ENCODE peak calls at places on chromosomes 5 and 9, in seven cellular contexts. Q is foreskin fibroblast, M is psoas muscle, C is dorsolateral prefrontal cortex, G is ascending aorta, A is heart right ventricle, Y is IMR-90. E is an unnamed sample.

GRCh38 chr9:132973713-132974112 is 4.8 kb upstream of the GFI1B start:
- DNase-seq in C (no peak), A (no peak), M (no peak), Q (no peak), Y (peak), G (no peak), E (no peak)

GRCh38 chr9:126496781-126497667 is 116.7 kb upstream of the LMX1B start:
- DNase-seq in Q (no peak), Y (no peak), C (no peak), M (no peak), A (no peak), G (no peak), E (no peak)

GRCh38 chr5:167587768-167588167 is 703.7 kb upstream of the WWC1 start:
- DNase-seq in M (no peak), Q (no peak), C (no peak), Y (peak), G (no peak), A (no peak), E (no peak)

GRCh38 chr9:3032898-3033297 is 189.0 kb upstream of the PUM3 start:
- DNase-seq in G (no peak), Q (no peak), C (no peak), Y (no peak), M (no peak), A (no peak), E (no peak)

GRCh38 chr9:114371986-114372917 is 15.5 kb downstream of the AKNA start:
- DNase-seq in C (no peak), A (no peak), M (peak), Y (no peak), G (peak), Q (no peak), E (no peak)

GRCh38 chr5:171152382-171152781 is 156.7 kb upstream of the TLX3 start:
- DNase-seq in Y (peak), M (no peak), C (no peak), G (no peak), A (no peak), Q (peak), E (peak)

GRCh38 chr9:125650271-125650737 is 56.7 kb downstream of the MAPKAP1 start:
- DNase-seq in G (no peak), A (no peak), Q (peak), M (no peak), C (no peak), Y (peak), E (no peak)

GRCh38 chr5:117266237-117266725 is 691.7 kb upstream of the SEMA6A start:
- DNase-seq in A (no peak), Y (no peak), G (no peak), Q (no peak), C (no peak), M (no peak), E (no peak)

GRCh38 chr9:102631559-102631958 is 363.6 kb upstream of the CYLC2 start:
- DNase-seq in G (no peak), A (no peak), Y (no peak), C (no peak), Q (no peak), M (no peak), E (no peak)

GRCh38 chr9:2140600-2141223 is 125.6 kb downstream of the SMARCA2 start:
- DNase-seq in G (no peak), Y (no peak), M (no peak), Q (no peak), A (no peak), C (no peak), E (no peak)

GRCh38 chr5:145945620-145946111 is 9.3 kb downstream of the SH3RF2 start:
- DNase-seq in G (no peak), Y (no peak), Q (no peak), A (no peak), C (no peak), M (no peak), E (no peak)

GRCh38 chr5:62312674-62313073 is 6.7 kb downstream of the KIF2A start:
- DNase-seq in A (no peak), Q (no peak), Y (no peak), C (no peak), M (no peak), G (no peak), E (no peak)

GRCh38 chr9:20255052-20255451 is 367.2 kb downstream of the MLLT3 start:
- DNase-seq in G (no peak), A (no peak), M (no peak), C (no peak), Q (no peak), Y (no peak), E (no peak)

GRCh38 chr5:543755-544674 is 19.8 kb upstream of the SLC9A3 start:
- DNase-seq in G (no peak), Y (no peak), C (no peak), A (peak), M (peak), Q (no peak), E (no peak)

DNA sequence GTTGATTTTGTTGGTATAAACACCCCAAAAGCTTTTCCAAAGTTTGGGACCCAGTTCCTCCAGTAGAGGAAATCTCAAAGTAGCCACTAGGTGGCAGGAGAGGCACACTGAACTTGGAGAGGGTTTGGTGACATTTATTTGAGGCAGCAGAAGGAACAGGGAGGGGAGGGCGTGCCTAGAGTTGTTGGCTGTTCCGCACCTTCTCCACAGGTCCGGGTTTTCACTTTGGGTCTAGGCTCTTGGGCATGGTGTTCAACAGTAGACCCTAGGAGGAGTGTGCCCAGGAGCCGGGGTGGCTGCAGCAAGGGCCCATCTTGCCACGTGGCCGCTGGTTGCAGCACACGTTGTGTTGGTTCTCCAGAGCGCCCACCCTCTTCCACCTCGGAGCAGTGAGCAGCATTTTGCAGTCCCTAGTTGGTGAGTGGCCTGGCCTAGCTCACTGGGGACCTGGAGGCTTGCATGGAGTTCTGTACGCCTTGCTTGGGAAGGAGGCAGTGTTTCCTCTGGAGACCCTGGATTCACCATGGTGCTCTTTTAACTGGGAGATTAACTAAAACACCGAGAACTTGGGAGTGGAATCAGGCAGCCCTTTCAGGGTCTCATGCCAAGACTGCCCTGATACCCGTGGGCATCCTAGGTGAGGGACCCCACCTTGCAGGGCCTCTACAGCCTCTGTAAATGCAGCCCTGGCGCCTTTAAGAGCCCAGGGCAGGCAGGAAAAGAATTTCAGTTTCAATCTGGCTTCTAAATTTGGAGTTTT is 28.2 kb downstream of the PTPA start:
- DNase-seq in Y (peak), M (peak), G (no peak), C (peak), Q (peak), A (peak), E (peak)
- H3K4me3 ChIP-seq in Y (peak), M (peak), G (peak), C (peak), Q (peak), A (peak), E (peak)

GRCh38 chr9:106892632-106893031 is 29.7 kb downstream of the ZNF462 start:
- DNase-seq in Y (peak), G (no peak), Q (peak), A (peak), C (no peak), M (peak), E (peak)
- H3K4me3 ChIP-seq in Y (no peak), G (no peak), Q (no peak), A (no peak), C (no peak), M (no peak), E (no peak)

GRCh38 chr5:109743770-109744212 is 54.1 kb downstream of the MAN2A1 start:
- DNase-seq in M (no peak), G (no peak), A (no peak), Q (peak), Y (peak), C (no peak), E (peak)
- H3K4me3 ChIP-seq in M (no peak), G (no peak), A (no peak), Q (no peak), Y (no peak), C (no peak), E (no peak)

GRCh38 chr5:122412966-122413365 is 100.9 kb downstream of the SNCAIP start:
- DNase-seq in A (no peak), Y (no peak), Q (no peak), M (no peak), G (no peak), C (no peak), E (no peak)
- H3K4me3 ChIP-seq in A (no peak), Y (no peak), Q (no peak), M (no peak), G (no peak), C (no peak), E (no peak)

DNA sequence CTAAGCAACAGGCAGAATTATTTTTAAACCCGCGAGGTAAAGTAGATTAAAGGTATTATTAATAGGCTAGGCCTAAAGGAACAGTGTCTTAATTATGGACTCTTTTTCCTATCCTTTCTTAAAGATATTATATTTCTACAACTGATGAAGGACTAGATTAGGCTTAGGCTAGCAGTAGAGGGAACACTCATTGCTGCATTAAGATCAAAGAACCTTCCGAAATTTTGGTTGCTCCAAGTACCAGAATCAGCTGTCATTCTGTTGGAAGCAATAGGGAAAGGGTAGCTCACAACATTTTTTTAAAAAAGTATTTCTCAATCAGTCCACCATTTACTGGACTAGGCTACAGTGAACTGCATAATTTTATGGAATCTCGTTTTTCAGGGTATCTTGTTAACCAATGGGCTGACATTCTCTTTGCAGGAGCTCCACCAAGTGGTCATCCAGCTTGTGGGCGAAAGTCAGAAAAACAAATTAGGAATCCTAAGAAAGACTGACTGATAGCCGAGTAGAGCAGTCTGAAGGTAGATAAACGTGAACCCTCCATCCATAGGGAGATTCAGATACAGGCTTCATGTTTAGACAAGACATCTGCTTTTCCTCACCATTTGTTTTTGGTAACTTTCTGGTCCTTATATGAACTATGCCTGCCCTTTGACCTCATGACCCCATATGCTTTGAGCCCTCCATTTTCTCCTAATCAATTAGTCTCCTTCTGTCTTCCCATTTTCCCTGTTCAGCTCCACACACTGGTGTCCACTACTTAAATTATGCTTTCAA is 103.6 kb upstream of the CHD1 start:
- DNase-seq in Y (peak), C (peak), Q (peak), G (no peak), M (peak), A (no peak), E (peak)
- H3K4me3 ChIP-seq in Y (peak), C (no peak), Q (no peak), G (no peak), M (peak), A (peak), E (no peak)

DNA sequence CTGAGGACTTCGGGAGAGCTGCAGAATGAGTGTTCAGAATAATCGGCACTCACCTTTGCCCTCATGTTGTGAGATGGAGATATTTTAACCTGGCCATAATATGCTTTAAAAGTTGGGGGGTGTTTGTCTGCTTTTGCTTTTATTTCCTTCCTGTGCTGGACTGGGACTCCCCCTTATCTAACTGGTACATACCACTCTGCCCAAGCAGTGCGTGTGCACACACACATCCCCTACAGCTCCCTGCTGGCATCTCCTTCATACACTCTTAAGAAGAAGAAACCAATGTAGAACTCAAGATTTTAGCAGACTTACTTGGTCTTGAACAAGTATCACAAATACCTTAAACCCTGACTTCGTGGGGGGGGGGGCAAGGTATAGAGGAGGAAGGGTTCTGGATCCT is 146.2 kb upstream of the DMRT1 start:
- DNase-seq in G (no peak), A (no peak), Q (no peak), C (no peak), M (no peak), Y (no peak), E (no peak)
- H3K4me3 ChIP-seq in G (peak), A (peak), Q (no peak), C (peak), M (peak), Y (no peak), E (no peak)

GRCh38 chr5:153965102-153965645 is 73.5 kb downstream of the FAM114A2 start:
- DNase-seq in C (peak), G (no peak), A (peak), M (peak), Q (peak), Y (peak), E (no peak)
- H3K4me3 ChIP-seq in C (no peak), G (no peak), A (no peak), M (no peak), Q (no peak), Y (no peak), E (peak)

GRCh38 chr5:115193295-115193694 is 23.6 kb upstream of the TRIM36 start:
- DNase-seq in G (no peak), Q (no peak), A (no peak), C (no peak), M (no peak), Y (no peak), E (no peak)

GRCh38 chr5:115189866-115190265 is 20.2 kb upstream of the TRIM36 start:
- DNase-seq in Y (no peak), C (no peak), G (no peak), A (no peak), M (no peak), Q (no peak), E (no peak)

GRCh38 chr5:115192098-115192497 is 22.4 kb upstream of the TRIM36 start:
- DNase-seq in A (no peak), G (no peak), M (no peak), Q (no peak), C (no peak), Y (no peak), E (no peak)

GRCh38 chr5:115190388-115190787 is 20.7 kb upstream of the TRIM36 start:
- DNase-seq in M (no peak), G (no peak), C (no peak), Q (no peak), Y (no peak), A (no peak), E (no peak)

GRCh38 chr5:115191439-115192031 is 21.8 kb upstream of the TRIM36 start:
- DNase-seq in M (no peak), C (no peak), Y (no peak), G (no peak), Q (no peak), A (no peak), E (no peak)
- H3K4me3 ChIP-seq in M (no peak), C (no peak), Y (no peak), G (no peak), Q (no peak), A (no peak), E (no peak)

DNA sequence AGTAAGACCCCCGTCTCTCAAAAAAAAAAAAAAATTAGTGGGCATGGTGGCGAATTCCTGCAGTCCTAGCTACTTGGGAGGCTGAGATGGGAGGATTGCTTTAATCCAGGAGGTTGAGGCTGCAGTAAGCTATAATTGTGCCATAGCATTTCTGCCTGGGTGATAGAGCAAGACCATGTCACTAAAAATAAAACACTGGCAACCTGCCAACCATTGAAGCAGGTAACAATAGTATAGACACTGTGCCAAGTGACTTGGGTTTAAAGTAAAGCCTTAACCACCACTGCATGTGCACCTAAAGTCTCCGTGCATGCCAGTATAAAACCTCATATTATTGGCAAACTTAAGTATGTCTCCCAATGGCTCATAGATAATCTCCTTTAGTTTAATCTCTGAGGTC is 3.4 kb upstream of the APBA1 start:
- DNase-seq in Q (no peak), C (no peak), M (no peak), Y (no peak), G (no peak), A (no peak), E (no peak)
- H3K4me3 ChIP-seq in Q (no peak), C (no peak), M (no peak), Y (no peak), G (no peak), A (no peak), E (no peak)